ENCODE peak calls at places on chromosome 2, in nine cellular contexts. W is lung, P is left lung, G is fibroblast of lung, K is mammary epithelial cell, X is tibial artery, S is astrocyte, A is IMR-90, O is endodermal cell. I is an unnamed sample.
A peak's percentile ranks its signal among the peaks of the same experiment; 100 is the strongest.

GRCh38 chr2:168573128-168573903 is 117.2 kb downstream of the CERS6 start:
- DNase-seq in X (peak; percentile 49), P (no peak), S (no peak), A (peak; percentile 34), K (peak; percentile 39), O (no peak), W (no peak), G (no peak), I (no peak)

GRCh38 chr2:171208648-171209047 is 48.0 kb upstream of the TLK1 start:
- DNase-seq in A (no peak), W (no peak), O (no peak), S (no peak), P (no peak), G (no peak), K (no peak), X (no peak), I (no peak)

GRCh38 chr2:48529189-48529588 is 765 bp upstream of the STON1 start:
- DNase-seq in A (no peak), P (no peak), X (no peak), O (peak; percentile 76), G (no peak), S (no peak), K (no peak), W (no peak), I (peak; percentile 72)

GRCh38 chr2:218780026-218780425 is 1.9 kb upstream of the CYP27A1 start:
- DNase-seq in P (no peak), X (no peak), O (no peak), S (no peak), A (no peak), W (no peak), G (no peak), K (no peak), I (no peak)

GRCh38 chr2:180979935-180980184 is 545 bp upstream of the UBE2E3 start:
- DNase-seq in P (no peak), O (no peak), W (no peak), G (no peak), K (no peak), S (no peak), X (no peak), A (peak; percentile 6), I (no peak)

GRCh38 chr2:46717733-46718121 is 197.9 kb downstream of the MCFD2 start:
- DNase-seq in G (peak; percentile 51), P (no peak), S (no peak), O (no peak), X (no peak), K (no peak), A (peak; percentile 44), W (no peak), I (no peak)

GRCh38 chr2:224594840-224595239 is 9.7 kb upstream of the CUL3 start:
- DNase-seq in X (no peak), G (peak; percentile 11), K (peak; percentile 37), O (no peak), P (no peak), S (no peak), W (no peak), A (peak; percentile 18), I (no peak)

GRCh38 chr2:18422416-18423165 is 137.9 kb downstream of the RDH14 start:
- DNase-seq in P (no peak), X (no peak), K (no peak), W (no peak), G (no peak), O (no peak), S (no peak), A (no peak), I (no peak)

GRCh38 chr2:30664761-30665358 is 142.4 kb downstream of the CAPN13 start:
- DNase-seq in W (peak; percentile 24), A (peak; percentile 97), K (peak; percentile 94), S (peak; percentile 95), X (no peak), G (peak; percentile 98), P (no peak), O (peak; percentile 41), I (no peak)

GRCh38 chr2:120859814-120860578 is 124.3 kb downstream of the GLI2 start:
- DNase-seq in A (no peak), K (no peak), X (no peak), O (peak; percentile 36), G (no peak), S (no peak), W (no peak), P (peak; percentile 39), I (no peak)

GRCh38 chr2:172516299-172516698 is 39.6 kb upstream of the PDK1 start:
- DNase-seq in O (no peak), K (peak; percentile 69), G (peak; percentile 57), P (no peak), X (no peak), S (peak; percentile 46), W (no peak), A (peak; percentile 93), I (no peak)

GRCh38 chr2:112679484-112679883 is 33.7 kb downstream of the SLC20A1 start:
- DNase-seq in X (no peak), K (peak; percentile 70), P (no peak), O (no peak), G (peak; percentile 43), A (no peak), W (no peak), S (peak; percentile 18), I (no peak)

GRCh38 chr2:189379287-189379630 is 62.0 kb upstream of the WDR75 start:
- DNase-seq in G (peak; percentile 77), A (peak; percentile 47), K (no peak), O (no peak), W (no peak), P (no peak), S (peak; percentile 72), X (no peak), I (no peak)

GRCh38 chr2:51219468-51219867 is 187.5 kb upstream of the NRXN1 start:
- DNase-seq in G (peak; percentile 88), W (no peak), P (no peak), K (no peak), A (peak; percentile 76), O (no peak), X (no peak), S (peak; percentile 86), I (no peak)

GRCh38 chr2:209380278-209380677 is 43.6 kb upstream of the MAP2 start:
- DNase-seq in P (no peak), S (no peak), X (no peak), A (no peak), W (no peak), K (peak; percentile 28), O (no peak), G (no peak), I (no peak)

GRCh38 chr2:64770781-64771334 is 117.1 kb upstream of the SERTAD2 start:
- DNase-seq in S (peak; percentile 89), A (peak; percentile 97), G (peak; percentile 94), O (no peak), P (no peak), X (peak; percentile 65), W (no peak), K (peak; percentile 84), I (no peak)
- TF ChIP-seq CTCF in S (no peak), A (peak; percentile 18), G (no peak), O (no peak), P (no peak), X (no peak), W (no peak), K (no peak), I (no peak)

DNA sequence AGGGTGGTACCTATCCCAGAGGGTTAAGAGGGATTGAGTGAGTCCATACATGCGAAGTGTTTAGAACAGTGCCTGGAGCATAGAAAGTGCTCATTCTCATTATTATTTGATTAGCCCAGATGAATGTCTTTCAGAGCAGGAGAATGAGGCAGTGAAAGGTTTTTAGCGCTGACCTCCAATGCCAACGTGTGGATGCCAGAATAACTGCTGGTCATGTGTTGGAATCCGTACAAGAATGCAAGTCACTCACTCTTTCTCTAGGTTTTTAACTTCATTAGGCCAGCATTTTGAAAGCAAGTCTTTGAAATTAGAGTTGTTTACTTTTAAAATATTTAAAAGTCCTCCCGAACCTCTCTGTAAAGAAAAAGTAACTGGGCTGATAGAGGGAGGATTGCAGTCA is 374.2 kb downstream of the EN1 start:
- DNase-seq in O (peak; percentile 30), X (no peak), S (no peak), K (no peak), P (no peak), W (no peak), A (no peak), G (peak; percentile 3), I (no peak)
- H3K27ac ChIP-seq in O (no peak overlapping the region), X (no peak overlapping the region), S (no peak overlapping the region), K (no peak overlapping the region), P (no peak overlapping the region), W (no peak overlapping the region), A (no peak overlapping the region), G (no peak overlapping the region), I (no peak overlapping the region)

DNA sequence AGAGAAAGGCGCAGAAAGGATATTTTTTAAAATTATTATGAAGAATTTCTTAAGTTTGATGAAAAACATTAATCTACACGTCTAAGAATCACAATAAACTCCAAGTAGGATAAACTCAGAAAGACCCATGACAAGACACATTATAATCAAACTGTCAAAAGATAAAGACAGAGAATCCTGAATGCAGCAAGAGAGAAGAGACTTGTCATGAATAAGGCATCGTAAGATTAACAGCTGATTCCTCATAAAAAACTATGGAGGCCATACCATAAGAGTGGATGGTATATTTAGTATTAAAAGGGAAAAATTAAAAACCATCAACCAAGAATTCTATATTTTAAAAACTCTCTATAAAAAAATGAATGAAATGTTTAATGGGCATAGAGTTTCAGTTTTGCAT is 39.1 kb downstream of the SRBD1 start:
- DNase-seq in K (no peak), A (no peak), X (no peak), P (no peak), G (no peak), S (no peak), O (no peak), W (no peak), I (no peak)
- H3K36me3 ChIP-seq in K (peaks cover 7% of the 10 kb centered on the region), A (no peaks in the 10 kb centered on the region), X (peaks cover 3% of the 10 kb centered on the region), P (no peaks in the 10 kb centered on the region), G (no peaks in the 10 kb centered on the region), S (peaks cover 4% of the 10 kb centered on the region), O (peaks cover 27% of the 10 kb centered on the region), W (peaks cover 2% of the 10 kb centered on the region), I (peaks cover 3% of the 10 kb centered on the region)

DNA sequence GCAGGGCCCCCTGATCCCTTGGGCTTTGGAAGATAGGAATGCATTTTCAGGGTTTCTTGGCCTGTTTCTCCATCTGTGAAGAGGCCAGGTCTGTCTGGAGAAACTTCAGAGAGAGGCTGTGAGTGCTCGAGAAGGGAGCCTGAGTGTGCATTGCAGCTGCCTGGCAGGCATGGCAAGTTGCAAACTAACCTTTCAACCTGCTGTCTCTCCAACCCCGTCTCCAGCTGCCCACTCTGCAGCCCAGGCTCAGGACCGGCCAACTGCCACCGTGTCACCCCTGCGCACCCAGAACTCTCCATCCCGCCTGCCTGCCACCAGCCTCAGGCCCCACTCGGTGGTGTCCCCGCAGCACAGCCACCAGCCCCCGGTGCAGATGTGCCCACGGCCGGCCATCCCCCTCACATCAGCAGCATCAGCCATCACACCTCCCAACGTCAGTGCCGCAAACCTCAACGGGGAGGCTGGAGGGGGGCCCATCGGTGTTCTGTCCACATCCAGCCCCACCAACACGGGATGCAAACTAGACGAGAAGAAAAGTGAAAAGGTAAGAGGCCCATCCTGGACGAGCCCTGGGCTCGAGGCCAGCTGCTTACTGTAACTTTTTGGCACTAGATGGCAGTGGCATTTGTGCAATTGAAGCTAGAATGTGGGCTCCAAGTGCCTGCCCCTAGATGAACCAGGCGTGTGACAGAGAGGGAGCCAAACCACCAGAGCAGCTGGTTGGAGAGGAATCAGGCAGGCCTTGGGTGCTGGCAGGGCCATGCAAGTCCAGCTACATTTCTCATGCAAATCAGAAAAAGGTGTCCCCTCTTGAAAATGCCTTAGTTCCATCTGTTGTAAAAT is 164.6 kb downstream of the SEPTIN10 start:
- DNase-seq in O (peak; percentile 27), X (no peak), G (peak; percentile 44), S (peak; percentile 33), A (no peak), K (peak; percentile 36), W (peak; percentile 47), P (no peak), I (no peak)
- TF ChIP-seq CTCF in O (no peak), X (no peak), G (no peak), S (no peak), A (no peak), K (no peak), W (no peak), P (no peak), I (no peak)

I was measured in ascending aorta.